ENCODE peak calls at places on chromosomes 3 and 15, in eight cellular contexts. One of them, this sample, is unnamed.

GRCh38 chr3:193824365-193824764 is 231.4 kb downstream of the OPA1 start:
- DNase-seq in CD8-positive, alpha-beta T cell: no peak
- DNase-seq in pancreas: no peak
- DNase-seq in AG04450: no peak
- DNase-seq in NB4: no peak
- DNase-seq in lung: no peak
- DNase-seq in GM20000: no peak
- DNase-seq in PC-9: no peak
- DNase-seq in this sample: no peak

GRCh38 chr15:29567336-29567735 is 254.9 kb downstream of the TJP1 start:
- DNase-seq in CD8-positive, alpha-beta T cell: no peak
- DNase-seq in pancreas: no peak
- DNase-seq in AG04450: no peak
- DNase-seq in NB4: no peak
- DNase-seq in lung: no peak
- DNase-seq in GM20000: no peak
- DNase-seq in PC-9: no peak
- DNase-seq in this sample: no peak

GRCh38 chr3:129034650-129035049 is 25.9 kb upstream of the GP9 start:
- DNase-seq in CD8-positive, alpha-beta T cell: no peak
- DNase-seq in pancreas: peak
- DNase-seq in AG04450: no peak
- DNase-seq in NB4: no peak
- DNase-seq in lung: no peak
- DNase-seq in GM20000: no peak
- DNase-seq in PC-9: no peak
- DNase-seq in this sample: no peak

GRCh38 chr3:156816091-156816793 is 9.9 kb upstream of the LEKR1 start:
- DNase-seq in CD8-positive, alpha-beta T cell: peak
- DNase-seq in pancreas: peak
- DNase-seq in AG04450: no peak
- DNase-seq in NB4: peak
- DNase-seq in lung: peak
- DNase-seq in GM20000: peak
- DNase-seq in PC-9: peak
- DNase-seq in this sample: peak

GRCh38 chr3:55159016-55159415 is 231.2 kb upstream of the LRTM1 start:
- DNase-seq in CD8-positive, alpha-beta T cell: no peak
- DNase-seq in pancreas: no peak
- DNase-seq in AG04450: no peak
- DNase-seq in NB4: no peak
- DNase-seq in lung: no peak
- DNase-seq in GM20000: no peak
- DNase-seq in PC-9: no peak
- DNase-seq in this sample: no peak

GRCh38 chr3:192850501-192850981 is 67.1 kb downstream of the MB21D2 start:
- DNase-seq in CD8-positive, alpha-beta T cell: no peak
- DNase-seq in pancreas: no peak
- DNase-seq in AG04450: no peak
- DNase-seq in NB4: peak
- DNase-seq in lung: no peak
- DNase-seq in GM20000: peak
- DNase-seq in PC-9: peak
- DNase-seq in this sample: peak

GRCh38 chr3:183428140-183429023 is at the start of gene MCF2L2:
- DNase-seq in CD8-positive, alpha-beta T cell: peak
- DNase-seq in pancreas: peak
- DNase-seq in AG04450: no peak
- DNase-seq in NB4: peak
- DNase-seq in lung: peak
- DNase-seq in GM20000: peak
- DNase-seq in PC-9: peak
- DNase-seq in this sample: no peak

GRCh38 chr3:98699132-98699531 is 64.0 kb upstream of the ST3GAL6 start:
- DNase-seq in CD8-positive, alpha-beta T cell: no peak
- DNase-seq in pancreas: no peak
- DNase-seq in AG04450: no peak
- DNase-seq in NB4: no peak
- DNase-seq in lung: no peak
- DNase-seq in GM20000: no peak
- DNase-seq in PC-9: peak
- DNase-seq in this sample: peak

GRCh38 chr3:50502584-50503423 is 630 bp downstream of the CACNA2D2 start:
- DNase-seq in CD8-positive, alpha-beta T cell: no peak
- DNase-seq in pancreas: no peak
- DNase-seq in AG04450: no peak
- DNase-seq in NB4: no peak
- DNase-seq in lung: no peak
- DNase-seq in GM20000: no peak
- DNase-seq in PC-9: no peak
- DNase-seq in this sample: no peak

GRCh38 chr3:105527538-105527937 is 160.8 kb downstream of the ALCAM start:
- DNase-seq in CD8-positive, alpha-beta T cell: no peak
- DNase-seq in pancreas: no peak
- DNase-seq in AG04450: no peak
- DNase-seq in NB4: no peak
- DNase-seq in lung: no peak
- DNase-seq in GM20000: no peak
- DNase-seq in PC-9: no peak
- DNase-seq in this sample: peak

GRCh38 chr3:47568901-47569300 is 9.8 kb downstream of the CSPG5 start:
- DNase-seq in CD8-positive, alpha-beta T cell: no peak
- DNase-seq in pancreas: no peak
- DNase-seq in AG04450: no peak
- DNase-seq in NB4: no peak
- DNase-seq in lung: no peak
- DNase-seq in GM20000: no peak
- DNase-seq in PC-9: no peak
- DNase-seq in this sample: no peak

GRCh38 chr3:81799403-81799802 is 38.0 kb upstream of the GBE1 start:
- DNase-seq in CD8-positive, alpha-beta T cell: no peak
- DNase-seq in pancreas: no peak
- DNase-seq in AG04450: no peak
- DNase-seq in NB4: no peak
- DNase-seq in lung: no peak
- DNase-seq in GM20000: no peak
- DNase-seq in PC-9: no peak
- DNase-seq in this sample: no peak

GRCh38 chr3:37599186-37599585 is 262.5 kb upstream of the CTDSPL start:
- DNase-seq in CD8-positive, alpha-beta T cell: no peak
- DNase-seq in pancreas: no peak
- DNase-seq in AG04450: no peak
- DNase-seq in NB4: no peak
- DNase-seq in lung: no peak
- DNase-seq in GM20000: no peak
- DNase-seq in PC-9: no peak
- DNase-seq in this sample: no peak

GRCh38 chr3:7322957-7323679 is 462.2 kb downstream of the GRM7 start:
- DNase-seq in CD8-positive, alpha-beta T cell: no peak
- DNase-seq in pancreas: no peak
- DNase-seq in AG04450: no peak
- DNase-seq in NB4: no peak
- DNase-seq in lung: no peak
- DNase-seq in GM20000: no peak
- DNase-seq in PC-9: no peak
- DNase-seq in this sample: no peak

GRCh38 chr3:102183186-102183585 is 251.6 kb upstream of the ZPLD1 start:
- DNase-seq in CD8-positive, alpha-beta T cell: no peak
- DNase-seq in pancreas: no peak
- DNase-seq in AG04450: no peak
- DNase-seq in NB4: no peak
- DNase-seq in lung: no peak
- DNase-seq in GM20000: no peak
- DNase-seq in PC-9: no peak
- DNase-seq in this sample: no peak

GRCh38 chr3:72661115-72661457 is 187.2 kb downstream of the SHQ1 start:
- DNase-seq in CD8-positive, alpha-beta T cell: no peak
- DNase-seq in pancreas: peak
- DNase-seq in AG04450: peak
- DNase-seq in NB4: no peak
- DNase-seq in lung: peak
- DNase-seq in GM20000: no peak
- DNase-seq in PC-9: peak
- DNase-seq in this sample: peak

GRCh38 chr3:28799084-28799483 is 450.5 kb upstream of the AZI2 start:
- DNase-seq in CD8-positive, alpha-beta T cell: no peak
- DNase-seq in pancreas: no peak
- DNase-seq in AG04450: no peak
- DNase-seq in NB4: peak
- DNase-seq in lung: no peak
- DNase-seq in GM20000: no peak
- DNase-seq in PC-9: no peak
- DNase-seq in this sample: no peak
- TF ChIP-seq CTCF in CD8-positive, alpha-beta T cell: no peak
- TF ChIP-seq CTCF in pancreas: no peak
- TF ChIP-seq CTCF in AG04450: no peak
- TF ChIP-seq CTCF in NB4: no peak
- TF ChIP-seq CTCF in lung: no peak
- TF ChIP-seq CTCF in GM20000: no peak
- TF ChIP-seq CTCF in PC-9: no peak
- TF ChIP-seq CTCF in this sample: no peak

GRCh38 chr3:132399054-132399929 is 18.0 kb upstream of the DNAJC13 start:
- DNase-seq in CD8-positive, alpha-beta T cell: no peak
- DNase-seq in pancreas: no peak
- DNase-seq in AG04450: peak
- DNase-seq in NB4: peak
- DNase-seq in lung: no peak
- DNase-seq in GM20000: peak
- DNase-seq in PC-9: peak
- DNase-seq in this sample: peak
- TF ChIP-seq CTCF in CD8-positive, alpha-beta T cell: peak
- TF ChIP-seq CTCF in pancreas: peak
- TF ChIP-seq CTCF in AG04450: peak
- TF ChIP-seq CTCF in NB4: peak
- TF ChIP-seq CTCF in lung: peak
- TF ChIP-seq CTCF in GM20000: peak
- TF ChIP-seq CTCF in PC-9: peak
- TF ChIP-seq CTCF in this sample: peak

DNA sequence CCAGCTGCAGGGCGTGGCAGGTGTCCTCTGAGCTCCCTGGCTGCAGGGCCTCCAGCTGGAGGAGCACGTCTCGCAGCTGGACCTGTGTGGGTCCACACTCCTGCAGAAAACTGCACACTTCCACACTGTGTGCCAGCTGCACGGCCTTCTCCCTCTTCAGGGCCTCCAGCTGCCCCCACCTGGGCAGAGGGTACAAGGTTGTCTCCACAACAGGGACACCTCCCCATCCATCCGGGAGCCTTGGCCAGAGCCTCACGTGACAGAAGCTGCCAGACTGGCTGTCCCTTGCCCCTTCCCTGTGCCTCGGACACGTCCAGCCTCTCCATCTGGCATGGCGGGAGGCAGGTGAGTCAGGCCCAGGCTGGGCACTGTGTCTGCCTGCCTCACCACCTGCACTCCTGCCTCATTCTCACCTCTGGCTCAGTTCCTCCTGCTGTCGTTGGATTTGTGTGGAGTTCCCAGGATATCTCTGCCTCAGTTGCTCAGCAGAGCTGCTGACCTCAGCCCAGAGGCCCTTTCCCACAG is 14.5 kb downstream of the SPTBN5 start:
- DNase-seq in CD8-positive, alpha-beta T cell: no peak
- DNase-seq in pancreas: no peak
- DNase-seq in AG04450: no peak
- DNase-seq in NB4: no peak
- DNase-seq in lung: no peak
- DNase-seq in GM20000: no peak
- DNase-seq in PC-9: peak
- DNase-seq in this sample: no peak
- TF ChIP-seq CTCF in CD8-positive, alpha-beta T cell: no peak
- TF ChIP-seq CTCF in pancreas: no peak
- TF ChIP-seq CTCF in AG04450: no peak
- TF ChIP-seq CTCF in NB4: no peak
- TF ChIP-seq CTCF in lung: no peak
- TF ChIP-seq CTCF in GM20000: no peak
- TF ChIP-seq CTCF in PC-9: no peak
- TF ChIP-seq CTCF in this sample: no peak

DNA sequence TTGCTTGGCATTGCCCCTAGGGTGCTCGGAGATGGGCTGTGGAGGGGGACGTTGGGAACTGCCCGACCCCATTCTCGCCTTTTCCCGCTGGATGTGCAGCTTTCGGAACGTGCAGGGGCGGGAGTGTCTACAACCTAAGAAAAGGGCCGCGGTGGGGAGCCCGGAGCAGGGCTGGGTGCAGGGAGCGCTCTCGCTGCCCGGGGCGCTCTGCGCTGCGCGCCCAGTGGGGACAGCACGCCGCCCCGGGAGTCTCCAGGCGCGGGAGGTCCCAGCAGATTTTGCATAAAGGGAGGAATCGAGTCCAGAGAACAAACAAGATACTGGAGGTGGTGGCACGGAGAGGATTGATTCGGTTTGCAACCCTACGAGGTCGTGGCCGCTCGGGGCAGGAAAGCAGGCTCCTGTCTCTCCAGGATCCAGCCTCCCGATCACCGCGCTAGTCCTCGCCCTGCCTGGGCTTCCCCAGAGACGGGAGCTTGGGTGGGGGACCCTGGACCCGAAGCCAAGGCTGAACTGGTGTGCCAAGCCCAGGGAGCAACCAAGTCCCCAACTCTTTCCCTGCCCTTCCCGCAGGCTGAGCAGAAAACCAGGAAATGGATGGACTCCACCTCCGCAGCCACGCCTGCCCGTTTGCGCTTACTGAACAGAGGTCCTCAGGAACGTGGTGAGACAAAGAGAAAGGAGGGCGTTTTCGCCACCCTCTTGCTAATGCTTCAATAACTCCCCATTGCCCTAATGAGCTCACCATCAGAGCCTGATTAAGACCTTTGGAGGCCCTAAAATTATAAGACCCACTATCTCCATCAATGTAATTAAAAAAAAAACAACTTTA is 59.7 kb downstream of the NOX5 start:
- DNase-seq in CD8-positive, alpha-beta T cell: no peak
- DNase-seq in pancreas: peak
- DNase-seq in AG04450: no peak
- DNase-seq in NB4: peak
- DNase-seq in lung: peak
- DNase-seq in GM20000: no peak
- DNase-seq in PC-9: peak
- DNase-seq in this sample: peak
- TF ChIP-seq CTCF in CD8-positive, alpha-beta T cell: no peak
- TF ChIP-seq CTCF in pancreas: no peak
- TF ChIP-seq CTCF in AG04450: peak
- TF ChIP-seq CTCF in NB4: no peak
- TF ChIP-seq CTCF in lung: no peak
- TF ChIP-seq CTCF in GM20000: no peak
- TF ChIP-seq CTCF in PC-9: no peak
- TF ChIP-seq CTCF in this sample: peak

GRCh38 chr15:23503546-23503945 is 56.5 kb upstream of the GOLGA6L2 start:
- DNase-seq in CD8-positive, alpha-beta T cell: no peak
- DNase-seq in pancreas: no peak
- DNase-seq in AG04450: no peak
- DNase-seq in NB4: peak
- DNase-seq in lung: no peak
- DNase-seq in GM20000: no peak
- DNase-seq in PC-9: no peak
- DNase-seq in this sample: no peak

DNA sequence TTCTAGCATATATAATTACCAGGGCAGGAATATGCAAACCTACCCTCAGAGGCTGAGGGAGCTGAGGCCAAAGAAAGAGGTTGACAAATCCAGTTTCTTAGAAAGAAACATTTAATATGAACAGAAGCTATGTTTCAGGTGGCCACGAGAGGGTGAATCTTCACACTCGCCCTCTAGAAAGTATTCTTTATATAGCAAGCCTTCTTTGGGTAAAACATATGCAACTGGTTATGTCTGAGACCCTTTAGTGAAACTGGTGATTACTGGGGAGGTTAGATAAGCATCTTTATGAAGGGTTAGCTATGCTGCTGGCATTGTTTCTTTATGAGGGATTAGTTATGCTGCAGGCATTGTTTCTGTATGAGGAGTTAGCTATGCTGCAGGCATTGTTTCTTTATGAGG is 50.7 kb upstream of the GOLGA6L2 start:
- DNase-seq in CD8-positive, alpha-beta T cell: no peak
- DNase-seq in pancreas: no peak
- DNase-seq in AG04450: no peak
- DNase-seq in NB4: peak
- DNase-seq in lung: no peak
- DNase-seq in GM20000: no peak
- DNase-seq in PC-9: peak
- DNase-seq in this sample: peak
- TF ChIP-seq CTCF in CD8-positive, alpha-beta T cell: no peak
- TF ChIP-seq CTCF in pancreas: no peak
- TF ChIP-seq CTCF in AG04450: peak
- TF ChIP-seq CTCF in NB4: peak
- TF ChIP-seq CTCF in lung: no peak
- TF ChIP-seq CTCF in GM20000: no peak
- TF ChIP-seq CTCF in PC-9: peak
- TF ChIP-seq CTCF in this sample: peak